ENCODE peak calls at places on chromosomes 16 and 17, in nine cellular contexts. D is heart left ventricle, I is A549, Z is prostate gland, H is tibial nerve, E is IMR-90, G is ovary, P is Peyer's patch, C is body of pancreas. A is an unnamed sample.

GRCh38 chr17:74478369-74479100 is 12.1 kb downstream of the CD300A start:
- DNase-seq in D (no peak), I (no peak), Z (no peak), H (peak; percentile 8), E (no peak), G (no peak), P (peak; percentile 64), C (peak; percentile 56), A (no peak)

GRCh38 chr16:57380671-57381462 is 8.6 kb downstream of the CX3CL1 start:
- DNase-seq in D (no peak), I (no peak), Z (no peak), H (peak; percentile 22), E (peak; percentile 11), G (no peak), P (no peak), C (peak; percentile 37), A (no peak)

GRCh38 chr16:70395345-70395901 is 43.5 kb downstream of the ST3GAL2 start:
- DNase-seq in D (peak; percentile 75), I (peak; percentile 65), Z (peak; percentile 19), H (no peak), E (peak; percentile 22), G (peak; percentile 47), P (peak; percentile 55), C (peak; percentile 74), A (no peak)

GRCh38 chr17:47119746-47120520 is 69.2 kb downstream of the CDC27 start:
- DNase-seq in D (no peak), I (no peak), Z (no peak), H (no peak), E (peak; percentile 76), G (no peak), P (no peak), C (no peak), A (no peak)

GRCh38 chr16:15951852-15952251 is 2.4 kb downstream of the ABCC1 start:
- DNase-seq in D (no peak), I (no peak), Z (no peak), H (no peak), E (no peak), G (no peak), P (no peak), C (no peak), A (no peak)

GRCh38 chr17:79749156-79749815 is 18.5 kb downstream of the ENPP7 start:
- DNase-seq in D (no peak), I (no peak), Z (no peak), H (no peak), E (peak; percentile 73), G (no peak), P (no peak), C (no peak), A (no peak)

GRCh38 chr17:78672880-78673371 is 95.7 kb upstream of the DNAH17 start:
- DNase-seq in D (no peak), I (no peak), Z (no peak), H (no peak), E (no peak), G (no peak), P (no peak), C (no peak), A (no peak)

GRCh38 chr17:73308017-73308823 is 3.6 kb downstream of the CDC42EP4 start:
- DNase-seq in D (peak; percentile 88), I (peak; percentile 92), Z (peak; percentile 95), H (peak; percentile 65), E (peak; percentile 93), G (peak; percentile 93), P (peak; percentile 37), C (peak; percentile 97), A (no peak)

GRCh38 chr16:79754081-79754872 is 153.7 kb upstream of the MAF start:
- DNase-seq in D (no peak), I (no peak), Z (no peak), H (no peak), E (no peak), G (no peak), P (no peak), C (no peak), A (no peak)

GRCh38 chr17:35788504-35788998 is 6.9 kb downstream of the MMP28 start:
- DNase-seq in D (no peak), I (peak; percentile 91), Z (no peak), H (peak; percentile 61), E (peak; percentile 92), G (no peak), P (no peak), C (peak; percentile 33), A (no peak)

GRCh38 chr16:27374231-27374793 is 27.7 kb upstream of the IL21R start:
- DNase-seq in D (no peak), I (no peak), Z (no peak), H (no peak), E (no peak), G (no peak), P (no peak), C (peak; percentile 8), A (peak; percentile 71)

GRCh38 chr17:31424944-31425582 is 33.6 kb downstream of the RAB11FIP4 start:
- DNase-seq in D (peak; percentile 48), I (no peak), Z (no peak), H (no peak), E (peak; percentile 12), G (no peak), P (no peak), C (peak; percentile 44), A (no peak)

GRCh38 chr16:87310610-87311009 is 6.6 kb downstream of the C16orf95 start:
- DNase-seq in D (no peak), I (no peak), Z (no peak), H (no peak), E (no peak), G (no peak), P (no peak), C (no peak), A (no peak)

DNA sequence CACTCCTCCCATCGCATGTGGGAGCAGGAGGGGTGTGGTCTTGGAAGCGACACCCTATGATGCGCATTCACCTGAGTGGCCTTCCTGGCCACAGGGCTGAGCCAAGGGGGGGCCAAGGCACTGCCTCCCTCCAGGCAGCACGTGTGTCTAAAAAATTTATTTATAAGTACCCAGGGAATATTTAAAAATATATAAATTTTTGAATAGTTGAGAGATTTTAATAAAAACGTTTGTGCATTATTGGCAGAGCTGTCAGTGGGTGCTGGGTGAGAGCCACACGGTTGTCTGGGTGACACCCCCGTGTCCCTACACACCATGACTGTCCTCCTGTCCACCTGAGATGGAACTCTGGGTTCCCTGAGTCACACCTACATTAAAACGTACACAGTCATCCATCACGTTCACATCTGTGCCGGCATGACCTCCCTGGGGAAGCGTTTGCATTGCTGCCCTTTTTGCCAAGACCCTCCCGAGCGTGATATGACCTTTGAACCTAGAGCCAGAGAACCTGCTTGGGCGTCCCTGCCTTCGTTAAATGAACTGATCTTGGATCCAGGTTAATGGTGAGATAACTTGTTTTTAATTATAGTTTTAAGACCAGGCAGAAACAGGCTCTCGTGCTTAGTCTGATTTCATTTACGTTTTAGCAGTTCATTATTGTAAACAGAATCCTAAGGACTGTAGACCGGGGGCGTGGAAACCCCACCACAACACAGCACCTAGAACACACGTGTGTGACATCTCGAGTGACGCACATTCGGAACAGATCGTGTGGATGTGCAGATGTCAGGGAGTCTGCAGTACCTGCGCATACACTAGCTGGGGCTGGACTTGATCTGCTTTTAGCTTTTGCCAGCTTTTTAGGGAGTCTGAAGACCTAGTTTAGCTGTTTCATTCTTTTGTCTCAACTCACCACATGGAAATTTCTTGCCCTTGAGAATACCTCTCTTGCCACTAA is 192.8 kb upstream of the CHMP6 start:
- DNase-seq in D (no peak), I (no peak), Z (no peak), H (no peak), E (no peak), G (no peak), P (no peak), C (no peak), A (no peak)
- H3K27ac ChIP-seq in D (no peak overlapping the region), I (no peak overlapping the region), Z (no peak overlapping the region), H (no peak overlapping the region), E (no peak overlapping the region), G (no peak overlapping the region), P (no peak overlapping the region), C (no peak overlapping the region), A (no peak overlapping the region)

GRCh38 chr17:4710693-4711634 is 532 bp downstream of the ARRB2 start:
- DNase-seq in D (no peak), I (no peak), Z (no peak), H (no peak), E (no peak), G (no peak), P (peak; percentile 63), C (peak; percentile 41), A (no peak)
- TF ChIP-seq POLR2A in D (no peak), I (no peak), Z (no peak), H (peak; percentile 8), E (no peak), G (no peak), P (peak; percentile 32), C (no peak), A (no peak)

GRCh38 chr16:88331989-88332920 is 50.5 kb upstream of the ZNF469 start:
- DNase-seq in D (no peak), I (peak; percentile 95), Z (peak; percentile 66), H (peak; percentile 58), E (peak; percentile 100), G (no peak), P (no peak), C (peak; percentile 61), A (no peak)
- H3K27ac ChIP-seq in D (no peak overlapping the region), I (peak overlapping the region; percentile 100), Z (peak overlapping the region; percentile 5), H (no peak overlapping the region), E (peak overlapping the region; percentile 99), G (no peak overlapping the region), P (no peak overlapping the region), C (peak overlapping the region; percentile 54), A (peak overlapping the region; percentile 80)

GRCh38 chr17:58337600-58338453 is 9.2 kb upstream of the TSPOAP1 start:
- DNase-seq in D (peak; percentile 84), I (no peak), Z (peak; percentile 20), H (peak; percentile 47), E (peak; percentile 96), G (no peak), P (peak; percentile 94), C (peak; percentile 79), A (no peak)
- TF ChIP-seq POLR2A in D (no peak), I (no peak), Z (peak; percentile 34), H (no peak), E (no peak), G (no peak), P (peak; percentile 43), C (peak; percentile 60), A (no peak)

GRCh38 chr16:88337021-88337420 is 45.7 kb upstream of the ZNF469 start:
- DNase-seq in D (no peak), I (no peak), Z (no peak), H (no peak), E (peak; percentile 10), G (no peak), P (no peak), C (no peak), A (no peak)

GRCh38 chr16:88335150-88335685 is 47.5 kb upstream of the ZNF469 start:
- DNase-seq in D (no peak), I (no peak), Z (no peak), H (no peak), E (no peak), G (no peak), P (no peak), C (no peak), A (no peak)

GRCh38 chr16:88334517-88335149 is 48.1 kb upstream of the ZNF469 start:
- DNase-seq in D (no peak), I (no peak), Z (no peak), H (no peak), E (no peak), G (no peak), P (no peak), C (no peak), A (no peak)

GRCh38 chr16:88330971-88331890 is 51.5 kb upstream of the ZNF469 start:
- DNase-seq in D (no peak), I (no peak), Z (no peak), H (no peak), E (no peak), G (no peak), P (no peak), C (no peak), A (no peak)

GRCh38 chr16:88333645-88334516 is 48.9 kb upstream of the ZNF469 start:
- DNase-seq in D (no peak), I (no peak), Z (no peak), H (no peak), E (no peak), G (no peak), P (no peak), C (no peak), A (no peak)
- H3K27ac ChIP-seq in D (no peak overlapping the region), I (peak overlapping the region; percentile 100), Z (no peak overlapping the region), H (no peak overlapping the region), E (peak overlapping the region; percentile 94), G (no peak overlapping the region), P (no peak overlapping the region), C (no peak overlapping the region), A (no peak overlapping the region)

A was measured in vagina.